ENCODE peak calls at places on chromosomes 5 and 9, in eight cellular contexts. One of them, this sample, is unnamed.

GRCh38 chr5:59458321-59458720 is 435.2 kb downstream of the PDE4D start:
- DNase-seq in ureter: no peak
- DNase-seq in omental fat pad: no peak
- DNase-seq in endothelial cell: no peak
- DNase-seq in midbrain: no peak
- DNase-seq in heart right ventricle: no peak
- DNase-seq in ELR: no peak
- DNase-seq in HFF-Myc: no peak
- DNase-seq in this sample: no peak

GRCh38 chr5:170740586-170741205 is 42.8 kb upstream of the GABRP start:
- DNase-seq in ureter: no peak
- DNase-seq in omental fat pad: no peak
- DNase-seq in endothelial cell: no peak
- DNase-seq in midbrain: no peak
- DNase-seq in heart right ventricle: no peak
- DNase-seq in ELR: no peak
- DNase-seq in HFF-Myc: no peak
- DNase-seq in this sample: no peak

GRCh38 chr5:135559342-135559741 is 19.4 kb downstream of the CXCL14 start:
- DNase-seq in ureter: no peak
- DNase-seq in omental fat pad: no peak
- DNase-seq in endothelial cell: no peak
- DNase-seq in midbrain: no peak
- DNase-seq in heart right ventricle: no peak
- DNase-seq in ELR: peak; percentile 27
- DNase-seq in HFF-Myc: no peak
- DNase-seq in this sample: no peak

GRCh38 chr5:148733601-148734438 is 79.5 kb upstream of the HTR4 start:
- DNase-seq in ureter: peak; percentile 85
- DNase-seq in omental fat pad: peak; percentile 87
- DNase-seq in endothelial cell: peak; percentile 79
- DNase-seq in midbrain: peak; percentile 84
- DNase-seq in heart right ventricle: peak; percentile 86
- DNase-seq in ELR: peak; percentile 89
- DNase-seq in HFF-Myc: peak; percentile 62
- DNase-seq in this sample: peak; percentile 56

GRCh38 chr9:131728961-131729360 is 10.9 kb downstream of the RAPGEF1 start:
- DNase-seq in ureter: no peak
- DNase-seq in omental fat pad: no peak
- DNase-seq in endothelial cell: no peak
- DNase-seq in midbrain: no peak
- DNase-seq in heart right ventricle: no peak
- DNase-seq in ELR: no peak
- DNase-seq in HFF-Myc: no peak
- DNase-seq in this sample: no peak

GRCh38 chr9:5450360-5451051 is at the start of gene CD274:
- DNase-seq in ureter: peak; percentile 91
- DNase-seq in omental fat pad: peak; percentile 56
- DNase-seq in endothelial cell: peak; percentile 84
- DNase-seq in midbrain: peak; percentile 68
- DNase-seq in heart right ventricle: peak; percentile 88
- DNase-seq in ELR: peak; percentile 95
- DNase-seq in HFF-Myc: peak; percentile 54
- DNase-seq in this sample: peak; percentile 71

GRCh38 chr5:155085282-155085990 is 71.9 kb downstream of the KIF4B start:
- DNase-seq in ureter: no peak
- DNase-seq in omental fat pad: no peak
- DNase-seq in endothelial cell: no peak
- DNase-seq in midbrain: no peak
- DNase-seq in heart right ventricle: no peak
- DNase-seq in ELR: no peak
- DNase-seq in HFF-Myc: no peak
- DNase-seq in this sample: no peak

GRCh38 chr9:136366826-136367225 is 3.3 kb upstream of the DNLZ start:
- DNase-seq in ureter: no peak
- DNase-seq in omental fat pad: no peak
- DNase-seq in endothelial cell: no peak
- DNase-seq in midbrain: no peak
- DNase-seq in heart right ventricle: no peak
- DNase-seq in ELR: no peak
- DNase-seq in HFF-Myc: no peak
- DNase-seq in this sample: no peak

GRCh38 chr9:121785673-121786542 is 134.5 kb downstream of the DAB2IP start:
- DNase-seq in ureter: no peak
- DNase-seq in omental fat pad: no peak
- DNase-seq in endothelial cell: no peak
- DNase-seq in midbrain: no peak
- DNase-seq in heart right ventricle: no peak
- DNase-seq in ELR: no peak
- DNase-seq in HFF-Myc: no peak
- DNase-seq in this sample: no peak

GRCh38 chr5:72109625-72110024 is 2.4 kb downstream of the MAP1B start:
- DNase-seq in ureter: no peak
- DNase-seq in omental fat pad: no peak
- DNase-seq in endothelial cell: no peak
- DNase-seq in midbrain: peak; percentile 41
- DNase-seq in heart right ventricle: peak; percentile 19
- DNase-seq in ELR: no peak
- DNase-seq in HFF-Myc: no peak
- DNase-seq in this sample: no peak

GRCh38 chr9:29691758-29692407 is 2118.6 kb upstream of the C9orf72 start:
- DNase-seq in ureter: no peak
- DNase-seq in omental fat pad: no peak
- DNase-seq in endothelial cell: peak; percentile 53
- DNase-seq in midbrain: peak; percentile 3
- DNase-seq in heart right ventricle: no peak
- DNase-seq in ELR: peak; percentile 50
- DNase-seq in HFF-Myc: no peak
- DNase-seq in this sample: no peak

GRCh38 chr9:91951944-91952520 is 2.0 kb upstream of the ROR2 start:
- DNase-seq in ureter: no peak
- DNase-seq in omental fat pad: no peak
- DNase-seq in endothelial cell: no peak
- DNase-seq in midbrain: no peak
- DNase-seq in heart right ventricle: no peak
- DNase-seq in ELR: peak; percentile 16
- DNase-seq in HFF-Myc: no peak
- DNase-seq in this sample: no peak

GRCh38 chr5:147208134-147208533 is 26.7 kb upstream of the STK32A start:
- DNase-seq in ureter: no peak
- DNase-seq in omental fat pad: no peak
- DNase-seq in endothelial cell: no peak
- DNase-seq in midbrain: peak; percentile 92
- DNase-seq in heart right ventricle: no peak
- DNase-seq in ELR: no peak
- DNase-seq in HFF-Myc: no peak
- DNase-seq in this sample: no peak

GRCh38 chr9:137298401-137298982 is 3.6 kb downstream of the NRARP start:
- DNase-seq in ureter: no peak
- DNase-seq in omental fat pad: no peak
- DNase-seq in endothelial cell: no peak
- DNase-seq in midbrain: peak; percentile 32
- DNase-seq in heart right ventricle: peak; percentile 83
- DNase-seq in ELR: no peak
- DNase-seq in HFF-Myc: no peak
- DNase-seq in this sample: no peak

GRCh38 chr9:34992376-34992951 is 2.9 kb downstream of the DNAJB5 start:
- DNase-seq in ureter: no peak
- DNase-seq in omental fat pad: peak; percentile 62
- DNase-seq in endothelial cell: no peak
- DNase-seq in midbrain: peak; percentile 17
- DNase-seq in heart right ventricle: peak; percentile 61
- DNase-seq in ELR: peak; percentile 97
- DNase-seq in HFF-Myc: peak; percentile 60
- DNase-seq in this sample: no peak

GRCh38 chr5:33470544-33470943 is 29.8 kb downstream of the TARS1 start:
- DNase-seq in ureter: no peak
- DNase-seq in omental fat pad: no peak
- DNase-seq in endothelial cell: no peak
- DNase-seq in midbrain: peak; percentile 5
- DNase-seq in heart right ventricle: no peak
- DNase-seq in ELR: no peak
- DNase-seq in HFF-Myc: peak; percentile 47
- DNase-seq in this sample: no peak

GRCh38 chr5:172841258-172841657 is 7.2 kb downstream of the ERGIC1 start:
- DNase-seq in ureter: no peak
- DNase-seq in omental fat pad: no peak
- DNase-seq in endothelial cell: no peak
- DNase-seq in midbrain: no peak
- DNase-seq in heart right ventricle: no peak
- DNase-seq in ELR: no peak
- DNase-seq in HFF-Myc: no peak
- DNase-seq in this sample: no peak

This sample was measured in naive B cell.